ENCODE peak calls at places on chromosomes 5 and 9, in eight cellular contexts. F, W, Z, Y, Q, L, T and X are unnamed samples.

GRCh38 chr9:69923972-69924371 is 103.4 kb downstream of the CFAP95 start:
- DNase-seq in Y (no peak), Q (no peak), W (no peak), T (no peak), Z (no peak), F (no peak), L (no peak), X (no peak)

GRCh38 chr5:138905541-138905940 is 30.4 kb upstream of the LRRTM2 start:
- DNase-seq in T (peak), L (no peak), W (peak), F (no peak), Y (no peak), Q (no peak), Z (no peak), X (no peak)

GRCh38 chr9:136886610-136887597 is 588 bp downstream of the TRAF2 start:
- DNase-seq in Y (no peak), Z (peak), Q (no peak), W (peak), L (no peak), T (peak), F (no peak), X (peak)

GRCh38 chr5:154844800-154845199 is 5.6 kb downstream of the FAXDC2 start:
- DNase-seq in L (no peak), W (no peak), Y (no peak), F (no peak), T (no peak), Z (no peak), Q (no peak), X (no peak)

GRCh38 chr9:131585375-131585774 is 40.1 kb downstream of the PRRT1B start:
- DNase-seq in Y (no peak), Z (no peak), L (no peak), W (no peak), T (no peak), F (no peak), Q (no peak), X (no peak)

GRCh38 chr5:143023447-143024096 is 253.4 kb downstream of the ARHGAP26 start:
- DNase-seq in T (no peak), F (peak), Z (peak), Q (no peak), L (peak), W (peak), Y (no peak), X (no peak)

GRCh38 chr9:85185486-85186217 is 516.1 kb downstream of the NTRK2 start:
- DNase-seq in Q (no peak), T (no peak), Y (no peak), F (no peak), Z (no peak), W (no peak), L (no peak), X (no peak)

GRCh38 chr9:28135571-28135970 is 562.3 kb upstream of the C9orf72 start:
- DNase-seq in Y (no peak), F (no peak), L (no peak), Z (no peak), T (no peak), Q (no peak), W (no peak), X (no peak)

GRCh38 chr9:78103971-78104433 is 72.4 kb upstream of the GNAQ start:
- DNase-seq in Q (no peak), W (no peak), Y (no peak), F (no peak), T (no peak), Z (no peak), L (no peak), X (no peak)

GRCh38 chr5:163134061-163134460 is 303.3 kb upstream of the CCNG1 start:
- DNase-seq in Q (no peak), Y (no peak), Z (no peak), L (no peak), F (no peak), W (no peak), T (no peak), X (no peak)

DNA sequence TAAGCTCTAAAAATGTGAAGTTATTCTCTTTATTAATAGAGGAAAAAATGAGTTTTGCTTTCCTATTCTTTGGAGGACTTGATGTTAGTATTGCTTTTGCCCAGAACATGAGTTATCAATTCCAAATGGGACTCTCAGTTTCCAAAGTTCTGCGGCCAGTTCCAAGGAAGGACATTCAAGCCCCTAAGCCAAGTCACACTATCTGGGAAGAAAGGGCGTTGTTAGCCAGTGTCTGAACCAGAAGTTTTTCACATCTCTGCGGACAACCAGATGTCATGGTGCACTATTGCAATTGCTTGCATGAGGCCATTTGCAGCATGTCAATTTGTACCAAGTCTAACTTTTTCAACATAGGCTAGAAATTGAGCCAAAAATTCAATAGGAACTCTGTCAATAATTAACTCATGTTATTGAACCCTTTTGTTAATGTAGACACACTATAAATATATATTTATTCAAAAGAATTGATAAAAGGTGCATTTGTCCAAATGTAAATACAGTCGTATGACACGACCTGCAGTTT is 183.3 kb upstream of the PIK3R1 start:
- DNase-seq in L (no peak), Y (no peak), F (no peak), W (no peak), T (no peak), Z (no peak), Q (no peak), X (no peak)
- TF ChIP-seq CTCF in L (no peak), Y (no peak), F (no peak), W (no peak), T (no peak), Z (no peak), Q (no peak), X (no peak)

DNA sequence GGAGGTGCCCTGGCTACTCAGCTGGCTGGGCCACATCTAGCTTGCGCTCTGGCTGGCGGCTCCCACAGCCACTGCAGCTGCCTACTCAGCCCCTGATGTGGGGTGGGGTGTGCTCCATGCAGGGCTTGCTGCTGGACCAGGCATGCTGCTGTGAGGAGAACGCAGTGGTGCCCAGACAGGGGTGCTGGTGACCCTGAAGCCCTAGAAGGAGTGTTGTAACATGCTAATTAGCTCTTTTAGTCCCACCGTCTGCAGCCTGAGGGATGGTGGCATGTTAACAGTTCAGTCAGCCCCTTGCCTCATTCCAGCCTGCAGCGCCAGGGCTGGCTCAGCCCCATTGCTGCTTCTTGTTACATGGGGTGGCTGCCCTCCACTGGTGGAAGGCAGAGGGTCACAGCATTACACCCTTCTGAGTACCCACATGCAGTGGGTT is 642.3 kb downstream of the DMRTA1 start:
- DNase-seq in Z (peak), L (no peak), Q (no peak), W (no peak), F (no peak), T (no peak), Y (no peak), X (peak)
- TF ChIP-seq CTCF in Z (peak), L (no peak), Q (no peak), W (no peak), F (no peak), T (no peak), Y (no peak), X (no peak)

DNA sequence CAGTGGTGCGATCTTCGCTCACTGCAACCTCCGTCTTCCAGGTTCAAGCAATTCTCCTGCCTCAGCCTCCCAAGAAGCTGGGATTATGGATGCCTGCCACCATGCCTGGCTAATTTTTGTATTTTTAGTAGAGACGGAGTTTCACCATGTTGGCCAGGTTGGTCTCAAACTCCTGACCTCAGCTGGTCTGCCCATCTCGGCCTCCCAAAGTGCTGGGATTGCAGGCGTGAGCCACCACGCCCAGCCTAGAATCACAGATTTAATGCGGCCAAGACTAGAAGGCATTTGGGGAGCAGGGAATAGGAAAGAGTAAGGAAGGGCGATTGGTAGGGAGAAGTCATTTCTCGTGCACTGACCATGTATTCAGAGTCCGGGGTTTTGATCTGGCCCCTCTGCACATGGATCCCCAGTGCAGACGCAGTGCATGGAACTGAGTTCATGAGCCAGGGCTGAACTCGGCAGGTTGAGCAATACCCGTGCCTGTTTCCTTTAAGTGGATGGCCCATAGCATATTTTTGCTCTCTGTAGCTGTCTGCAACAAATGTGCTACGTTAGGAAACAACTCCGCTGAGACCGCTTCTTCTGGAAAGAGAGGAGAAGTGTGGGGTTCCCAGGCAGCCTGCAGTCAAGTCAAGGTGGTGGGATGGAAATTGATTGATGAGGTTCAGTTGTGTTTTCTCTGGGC is 3.4 kb upstream of the HMCN2 start:
- DNase-seq in Z (no peak), T (no peak), F (no peak), L (peak), Q (no peak), Y (no peak), W (no peak), X (no peak)
- TF ChIP-seq CTCF in Z (no peak), T (no peak), F (no peak), L (no peak), Q (no peak), Y (no peak), W (no peak), X (no peak)

GRCh38 chr9:4381744-4382143 is 81.9 kb upstream of the GLIS3 start:
- DNase-seq in Q (no peak), Z (no peak), L (no peak), Y (no peak), T (no peak), W (no peak), F (no peak), X (no peak)

GRCh38 chr9:4380406-4380805 is 80.5 kb upstream of the GLIS3 start:
- DNase-seq in L (no peak), Z (no peak), Q (no peak), F (no peak), Y (no peak), W (no peak), T (no peak), X (no peak)

GRCh38 chr9:4384750-4385149 is 84.9 kb upstream of the GLIS3 start:
- DNase-seq in Y (no peak), Z (no peak), T (no peak), F (no peak), W (no peak), L (no peak), Q (no peak), X (no peak)

GRCh38 chr9:4386819-4387218 is 87.0 kb upstream of the GLIS3 start:
- DNase-seq in Y (no peak), W (no peak), Q (no peak), F (no peak), T (no peak), Z (no peak), L (no peak), X (no peak)

DNA sequence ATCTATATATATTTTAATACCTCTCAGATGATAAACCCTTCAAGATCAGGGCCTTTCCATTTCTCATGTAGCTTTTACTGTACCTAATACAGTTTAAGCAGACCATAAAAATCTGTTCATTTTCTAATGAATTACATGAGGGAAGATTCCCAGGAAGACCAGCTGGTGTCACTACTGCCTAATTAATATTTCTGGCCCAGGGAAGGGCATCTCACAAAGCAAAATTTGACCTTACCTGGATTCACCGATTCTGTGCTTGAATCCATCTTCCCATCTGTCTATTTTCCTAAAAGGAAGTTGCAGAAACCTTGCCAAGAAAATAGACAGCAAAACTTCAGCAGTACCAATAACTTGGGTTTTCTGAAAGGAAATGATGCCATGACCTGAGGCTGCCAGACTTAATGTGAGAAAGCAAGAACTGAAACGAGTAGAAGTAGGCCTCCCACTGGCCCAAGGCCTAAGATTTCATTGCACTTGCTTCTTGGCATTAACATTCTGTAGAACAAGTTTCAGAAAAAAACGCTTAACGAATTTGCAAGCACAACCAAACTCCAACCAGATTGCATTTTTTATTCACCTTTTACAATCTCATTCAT is 83.0 kb upstream of the GLIS3 start:
- DNase-seq in Q (no peak), F (no peak), Z (peak), T (peak), L (no peak), W (peak), Y (no peak), X (peak)
- TF ChIP-seq CTCF in Q (no peak), F (no peak), Z (peak), T (peak), L (peak), W (peak), Y (peak), X (peak)

DNA sequence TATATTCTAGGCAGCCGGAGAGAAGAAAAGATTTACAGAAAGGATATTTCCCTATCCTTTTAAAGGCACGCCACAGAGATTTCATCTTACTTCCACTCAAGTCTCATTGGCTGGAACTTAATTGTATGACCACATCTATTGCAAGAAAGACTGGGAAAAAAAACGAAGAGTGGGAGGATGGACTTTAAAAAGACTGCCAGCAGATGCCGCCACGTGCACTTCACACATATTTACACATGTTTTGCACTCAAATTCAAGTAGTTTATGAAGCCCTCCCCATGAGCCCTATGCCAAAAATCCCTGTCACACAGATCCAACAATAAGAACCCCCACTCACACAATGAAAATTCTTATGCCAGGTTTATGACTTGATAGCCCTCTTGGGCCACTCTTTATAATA is 138.5 kb upstream of the TYRP1 start:
- DNase-seq in Q (no peak), W (peak), Y (no peak), T (peak), L (no peak), F (no peak), Z (peak), X (peak)
- TF ChIP-seq CTCF in Q (no peak), W (no peak), Y (no peak), T (no peak), L (no peak), F (no peak), Z (no peak), X (peak)

DNA sequence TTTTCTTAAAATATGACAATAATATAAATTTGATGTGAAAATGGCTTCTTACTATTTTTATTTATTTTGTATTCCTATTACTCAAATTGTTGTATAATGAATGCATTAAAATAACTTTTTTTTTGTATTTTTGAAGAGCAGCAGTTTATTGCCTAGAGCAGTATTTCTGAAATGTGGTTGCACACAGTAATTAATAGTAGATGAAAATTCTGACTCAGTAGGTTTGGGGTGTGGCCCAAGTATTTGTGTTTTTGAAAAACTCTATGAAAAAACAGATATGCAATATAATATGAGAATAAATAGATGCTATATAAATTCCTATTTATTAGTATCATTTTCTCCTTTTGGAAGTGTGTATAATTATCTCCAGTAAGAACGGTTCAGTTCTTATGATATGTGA is 2225.3 kb upstream of the C9orf72 start:
- DNase-seq in T (peak), Y (no peak), Z (no peak), F (no peak), Q (no peak), L (no peak), W (no peak), X (no peak)
- TF ChIP-seq CTCF in T (no peak), Y (no peak), Z (no peak), F (no peak), Q (no peak), L (no peak), W (no peak), X (no peak)

GRCh38 chr9:133098104-133098754 is 22.8 kb downstream of the RALGDS start:
- DNase-seq in Z (no peak), Y (no peak), T (no peak), L (no peak), Q (no peak), F (no peak), W (no peak), X (no peak)

GRCh38 chr9:133090752-133091325 is 29.1 kb downstream of the CEL start:
- DNase-seq in L (peak), F (no peak), T (no peak), Q (no peak), W (no peak), Z (no peak), Y (no peak), X (no peak)

GRCh38 chr9:133090187-133090586 is 28.4 kb downstream of the CEL start:
- DNase-seq in Z (no peak), Y (no peak), L (peak), W (no peak), Q (no peak), F (no peak), T (no peak), X (no peak)

GRCh38 chr9:133098871-133099270 is 22.2 kb downstream of the RALGDS start:
- DNase-seq in F (no peak), Q (no peak), Y (no peak), Z (no peak), L (no peak), W (no peak), T (no peak), X (no peak)

GRCh38 chr9:133094842-133095393 is 26.1 kb downstream of the RALGDS start:
- DNase-seq in Z (no peak), Y (no peak), L (no peak), Q (no peak), F (no peak), T (no peak), W (no peak), X (no peak)
- TF ChIP-seq CTCF in Z (no peak), Y (peak), L (no peak), Q (no peak), F (no peak), T (no peak), W (no peak), X (peak)

DNA sequence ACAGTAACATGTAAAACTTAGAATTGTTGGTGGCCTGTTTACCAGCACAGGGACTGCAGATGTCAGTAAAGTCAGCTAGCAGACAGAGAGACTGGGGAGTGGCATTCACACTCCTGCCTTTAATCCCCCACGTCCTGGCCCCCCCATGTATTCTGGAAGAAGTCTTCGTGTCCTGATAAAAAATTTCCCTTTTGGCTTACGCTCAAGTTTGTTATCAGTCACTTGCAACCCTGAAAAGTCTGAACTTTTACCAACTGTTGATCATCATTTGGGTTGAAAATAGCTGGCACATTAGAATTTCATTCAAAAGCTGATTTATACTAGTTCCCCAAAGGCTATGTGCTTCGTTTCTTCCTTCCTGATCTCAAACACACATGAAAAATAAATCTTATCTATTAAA is 5.8 kb upstream of the CRHBP start:
- DNase-seq in Z (no peak), Y (no peak), Q (no peak), F (no peak), L (no peak), W (no peak), T (no peak), X (no peak)
- TF ChIP-seq CTCF in Z (no peak), Y (no peak), Q (no peak), F (no peak), L (no peak), W (no peak), T (no peak), X (no peak)

GRCh38 chr5:88671408-88671807 is 211.6 kb downstream of the MEF2C start:
- DNase-seq in T (no peak), Q (no peak), L (no peak), Z (no peak), F (no peak), Y (no peak), W (no peak), X (no peak)

GRCh38 chr5:88674262-88675158 is 208.5 kb downstream of the MEF2C start:
- DNase-seq in Y (no peak), L (no peak), Q (no peak), T (no peak), Z (no peak), W (no peak), F (no peak), X (peak)

GRCh38 chr5:88671808-88672499 is 211.0 kb downstream of the MEF2C start:
- DNase-seq in F (no peak), W (no peak), Y (no peak), Z (no peak), Q (no peak), L (no peak), T (no peak), X (peak)

GRCh38 chr5:88675159-88675757 is 207.7 kb downstream of the MEF2C start:
- DNase-seq in W (no peak), Y (no peak), L (no peak), Z (no peak), F (no peak), T (no peak), Q (no peak), X (no peak)

GRCh38 chr5:88672644-88673493 is 210.1 kb downstream of the MEF2C start:
- DNase-seq in Z (no peak), F (no peak), L (no peak), T (no peak), W (no peak), Q (no peak), Y (no peak), X (peak)
- TF ChIP-seq CTCF in Z (no peak), F (no peak), L (no peak), T (no peak), W (no peak), Q (no peak), Y (no peak), X (no peak)